ENCODE peak calls at places on chromosomes 1 and 21, in six cellular contexts. B is activated naive CD4-positive, alpha-beta T cell treated with anti-CD3 and anti-CD28 coated beads, Interleukin-2, amount 10 ng/mL, durations not matched to agents 7 days and 5 days; K is G401; C is NCI-H526; Y is stimulated activated naive CD8-positive, alpha-beta T cell treated with anti-CD3 and anti-CD28 coated beads, Interleukin-15, Interleukin-2, amounts not matched to agents 100 U/mL and 50 U/mL, for 24 hours; E is tibial artery. F is an unnamed sample.

GRCh38 chr1:222910699-222911098 is 95.9 kb downstream of the DISP1 start:
- DNase-seq in B (no peak), K (no peak), C (no peak), Y (no peak), E (no peak), F (no peak)

GRCh38 chr21:27954806-27955205 is 987.9 kb upstream of the ADAMTS5 start:
- DNase-seq in B (no peak), K (peak; percentile 19), C (no peak), Y (no peak), E (no peak), F (no peak)

GRCh38 chr1:1004780-1005697 is 5.1 kb upstream of the HES4 start:
- DNase-seq in B (peak; percentile 37), K (no peak), C (no peak), Y (no peak), E (no peak), F (no peak)

GRCh38 chr1:29541641-29542040 is 305.3 kb downstream of the PTPRU start:
- DNase-seq in B (no peak), K (no peak), C (no peak), Y (no peak), E (peak; percentile 48), F (no peak)

GRCh38 chr1:235014756-235015155 is 113.9 kb downstream of the TOMM20 start:
- DNase-seq in B (no peak), K (no peak), C (no peak), Y (peak; percentile 3), E (no peak), F (no peak)

GRCh38 chr1:185972096-185972875 is 238.1 kb downstream of the HMCN1 start:
- DNase-seq in B (no peak), K (no peak), C (no peak), Y (no peak), E (no peak), F (no peak)

GRCh38 chr21:45147473-45148315 is 73.3 kb downstream of the ADARB1 start:
- DNase-seq in B (no peak), K (no peak), C (no peak), Y (no peak), E (peak; percentile 64), F (no peak)

GRCh38 chr1:170284425-170284824 is 138.7 kb downstream of the NTMT2 start:
- DNase-seq in B (no peak), K (no peak), C (no peak), Y (no peak), E (no peak), F (no peak)

GRCh38 chr1:75438355-75438754 is 172.6 kb downstream of the SLC44A5 start:
- DNase-seq in B (no peak), K (no peak), C (no peak), Y (no peak), E (no peak), F (no peak)

GRCh38 chr1:40708750-40709099 is 17.2 kb downstream of the NFYC start:
- DNase-seq in B (no peak), K (no peak), C (peak; percentile 93), Y (no peak), E (no peak), F (no peak)

GRCh38 chr1:41528726-41529605 is 44.5 kb upstream of the EDN2 start:
- DNase-seq in B (peak; percentile 16), K (no peak), C (no peak), Y (no peak), E (peak; percentile 39), F (no peak)

GRCh38 chr21:43611598-43612369 is 47.5 kb downstream of the HSF2BP start:
- DNase-seq in B (no peak), K (peak; percentile 39), C (no peak), Y (peak; percentile 30), E (peak; percentile 84), F (peak; percentile 67)

GRCh38 chr21:32184485-32184884 is 94.4 kb downstream of the MIS18A start:
- DNase-seq in B (no peak), K (no peak), C (peak; percentile 6), Y (no peak), E (no peak), F (no peak)

GRCh38 chr1:185674201-185674600 is 60.0 kb upstream of the HMCN1 start:
- DNase-seq in B (peak; percentile 24), K (no peak), C (no peak), Y (no peak), E (no peak), F (peak; percentile 28)

GRCh38 chr1:93705897-93706500 is 24.4 kb upstream of the BCAR3 start:
- DNase-seq in B (no peak), K (no peak), C (no peak), Y (no peak), E (no peak), F (no peak)

GRCh38 chr1:226882631-226883409 is 12.4 kb downstream of the PSEN2 start:
- DNase-seq in B (peak; percentile 50), K (no peak), C (no peak), Y (peak; percentile 29), E (peak; percentile 32), F (no peak)

GRCh38 chr1:178938959-178939317 is 68.1 kb upstream of the ANGPTL1 start:
- DNase-seq in B (no peak), K (peak; percentile 32), C (no peak), Y (no peak), E (peak; percentile 96), F (peak; percentile 78)

GRCh38 chr1:67755160-67755559 is 70.2 kb downstream of the GADD45A start:
- DNase-seq in B (no peak), K (no peak), C (no peak), Y (no peak), E (no peak), F (no peak)

GRCh38 chr1:50750021-50750619 is 209.9 kb downstream of the FAF1 start:
- DNase-seq in B (no peak), K (peak; percentile 44), C (no peak), Y (no peak), E (no peak), F (no peak)

GRCh38 chr1:152047954-152048640 is 11.3 kb upstream of the S100A11 start:
- DNase-seq in B (peak; percentile 92), K (peak; percentile 45), C (peak; percentile 85), Y (peak; percentile 89), E (peak; percentile 96), F (peak; percentile 86)

GRCh38 chr1:220527279-220528048 is 472 bp upstream of the MARK1 start:
- DNase-seq in B (no peak), K (peak; percentile 88), C (peak; percentile 6), Y (no peak), E (peak; percentile 75), F (peak; percentile 53)

GRCh38 chr1:6473974-6474814 is 8.2 kb upstream of the TNFRSF25 start:
- DNase-seq in B (no peak), K (no peak), C (peak; percentile 90), Y (no peak), E (no peak), F (no peak)

GRCh38 chr1:4160181-4160580 is 260.1 kb upstream of the C1orf174 start:
- DNase-seq in B (no peak), K (no peak), C (no peak), Y (no peak), E (no peak), F (no peak)

GRCh38 chr1:151887028-151887427 is 22.3 kb downstream of the THEM4 start:
- DNase-seq in B (no peak), K (no peak), C (no peak), Y (no peak), E (no peak), F (no peak)

GRCh38 chr1:36204347-36204909 is 19.8 kb upstream of the THRAP3 start:
- DNase-seq in B (no peak), K (no peak), C (no peak), Y (no peak), E (peak; percentile 74), F (peak; percentile 38)

GRCh38 chr1:234281826-234282489 is 91.3 kb upstream of the COA6 start:
- DNase-seq in B (no peak), K (peak; percentile 79), C (no peak), Y (no peak), E (no peak), F (no peak)

GRCh38 chr21:44509539-44509938 is 30.5 kb downstream of the KRTAP10-1 start:
- DNase-seq in B (no peak), K (peak; percentile 34), C (peak; percentile 77), Y (no peak), E (no peak), F (peak; percentile 82)

GRCh38 chr21:17388226-17388625 is 124.6 kb upstream of the CXADR start:
- DNase-seq in B (no peak), K (peak; percentile 13), C (no peak), Y (no peak), E (no peak), F (no peak)

GRCh38 chr1:90504509-90504908 is 212.6 kb downstream of the BARHL2 start:
- DNase-seq in B (no peak), K (no peak), C (peak; percentile 23), Y (no peak), E (no peak), F (no peak)

GRCh38 chr1:228964178-228964819 is 229.0 kb downstream of the RHOU start:
- DNase-seq in B (no peak), K (no peak), C (no peak), Y (no peak), E (no peak), F (peak; percentile 32)

GRCh38 chr1:85379203-85380136 is 85.5 kb downstream of the DDAH1 start:
- DNase-seq in B (no peak), K (no peak), C (no peak), Y (no peak), E (no peak), F (no peak)

GRCh38 chr1:55685560-55685959 is 470.4 kb upstream of the USP24 start:
- DNase-seq in B (no peak), K (no peak), C (no peak), Y (no peak), E (no peak), F (no peak)